ENCODE peak calls at places on chromosomes 16 and 17, in eight cellular contexts. One of them, this sample, is unnamed.

GRCh38 chr16:46702030-46702429 is 12.6 kb downstream of the ORC6 start:
- DNase-seq in ovary: no peak
- DNase-seq in endothelial cell of umbilical vein: no peak
- DNase-seq in AG10803: no peak
- DNase-seq in heart left ventricle: no peak
- DNase-seq in adrenal gland: no peak
- DNase-seq in WTC11: no peak
- DNase-seq in lung: no peak
- DNase-seq in this sample: no peak

GRCh38 chr17:49191917-49192741 is 18.2 kb downstream of the GNGT2 start:
- DNase-seq in heart left ventricle: peak
- DNase-seq in AG10803: peak
- DNase-seq in endothelial cell of umbilical vein: peak
- DNase-seq in WTC11: peak
- DNase-seq in adrenal gland: peak
- DNase-seq in ovary: peak
- DNase-seq in lung: peak
- DNase-seq in this sample: peak

GRCh38 chr16:57743458-57743857 is 7.9 kb downstream of the KATNB1 start:
- DNase-seq in heart left ventricle: no peak
- DNase-seq in ovary: no peak
- DNase-seq in adrenal gland: no peak
- DNase-seq in lung: no peak
- DNase-seq in endothelial cell of umbilical vein: no peak
- DNase-seq in AG10803: no peak
- DNase-seq in WTC11: no peak
- DNase-seq in this sample: no peak

GRCh38 chr17:17874478-17874877 is 37.7 kb upstream of the SREBF1 start:
- DNase-seq in lung: no peak
- DNase-seq in WTC11: no peak
- DNase-seq in endothelial cell of umbilical vein: no peak
- DNase-seq in ovary: no peak
- DNase-seq in adrenal gland: peak
- DNase-seq in AG10803: peak
- DNase-seq in heart left ventricle: no peak
- DNase-seq in this sample: peak

GRCh38 chr17:1710807-1711553 is 803 bp upstream of the TLCD2 start:
- DNase-seq in lung: no peak
- DNase-seq in endothelial cell of umbilical vein: peak
- DNase-seq in WTC11: peak
- DNase-seq in adrenal gland: no peak
- DNase-seq in ovary: no peak
- DNase-seq in heart left ventricle: no peak
- DNase-seq in AG10803: peak
- DNase-seq in this sample: no peak

GRCh38 chr17:71085238-71086033 is 916.1 kb downstream of the KCNJ2 start:
- DNase-seq in heart left ventricle: no peak
- DNase-seq in lung: peak
- DNase-seq in endothelial cell of umbilical vein: no peak
- DNase-seq in WTC11: peak
- DNase-seq in AG10803: peak
- DNase-seq in adrenal gland: no peak
- DNase-seq in ovary: no peak
- DNase-seq in this sample: no peak

GRCh38 chr17:39462644-39463375 is 1.5 kb downstream of the CDK12 start:
- DNase-seq in adrenal gland: no peak
- DNase-seq in WTC11: peak
- DNase-seq in AG10803: no peak
- DNase-seq in ovary: no peak
- DNase-seq in lung: no peak
- DNase-seq in endothelial cell of umbilical vein: peak
- DNase-seq in heart left ventricle: peak
- DNase-seq in this sample: no peak

GRCh38 chr16:65336169-65336568 is 214.3 kb upstream of the CDH11 start:
- DNase-seq in AG10803: peak
- DNase-seq in ovary: no peak
- DNase-seq in heart left ventricle: no peak
- DNase-seq in endothelial cell of umbilical vein: peak
- DNase-seq in adrenal gland: no peak
- DNase-seq in lung: no peak
- DNase-seq in WTC11: no peak
- DNase-seq in this sample: peak

GRCh38 chr17:44105941-44106340 is 17.5 kb downstream of the HDAC5 start:
- DNase-seq in lung: no peak
- DNase-seq in heart left ventricle: no peak
- DNase-seq in ovary: no peak
- DNase-seq in endothelial cell of umbilical vein: no peak
- DNase-seq in AG10803: no peak
- DNase-seq in WTC11: no peak
- DNase-seq in adrenal gland: no peak
- DNase-seq in this sample: no peak

GRCh38 chr16:48438414-48438813 is 53.2 kb upstream of the SIAH1 start:
- DNase-seq in adrenal gland: no peak
- DNase-seq in lung: no peak
- DNase-seq in heart left ventricle: no peak
- DNase-seq in endothelial cell of umbilical vein: no peak
- DNase-seq in ovary: no peak
- DNase-seq in AG10803: no peak
- DNase-seq in WTC11: no peak
- DNase-seq in this sample: no peak

GRCh38 chr16:27591837-27592236 is 41.9 kb downstream of the KATNIP start:
- DNase-seq in heart left ventricle: no peak
- DNase-seq in WTC11: no peak
- DNase-seq in endothelial cell of umbilical vein: no peak
- DNase-seq in ovary: no peak
- DNase-seq in AG10803: no peak
- DNase-seq in lung: no peak
- DNase-seq in adrenal gland: no peak
- DNase-seq in this sample: no peak

GRCh38 chr17:83055911-83056582 is 23.4 kb upstream of the METRNL start:
- DNase-seq in WTC11: no peak
- DNase-seq in adrenal gland: peak
- DNase-seq in AG10803: peak
- DNase-seq in heart left ventricle: peak
- DNase-seq in lung: no peak
- DNase-seq in endothelial cell of umbilical vein: peak
- DNase-seq in ovary: no peak
- DNase-seq in this sample: peak

GRCh38 chr17:329794-330420 is 22.7 kb downstream of the RPH3AL start:
- DNase-seq in WTC11: no peak
- DNase-seq in AG10803: no peak
- DNase-seq in heart left ventricle: no peak
- DNase-seq in adrenal gland: no peak
- DNase-seq in endothelial cell of umbilical vein: no peak
- DNase-seq in ovary: no peak
- DNase-seq in lung: no peak
- DNase-seq in this sample: no peak

GRCh38 chr17:16878084-16878483 is 93.8 kb downstream of the TNFRSF13B start:
- DNase-seq in lung: no peak
- DNase-seq in WTC11: no peak
- DNase-seq in ovary: no peak
- DNase-seq in adrenal gland: no peak
- DNase-seq in heart left ventricle: no peak
- DNase-seq in AG10803: no peak
- DNase-seq in endothelial cell of umbilical vein: no peak
- DNase-seq in this sample: no peak

GRCh38 chr17:67042104-67042899 is 2.1 kb upstream of the CACNG1 start:
- DNase-seq in adrenal gland: no peak
- DNase-seq in lung: no peak
- DNase-seq in heart left ventricle: no peak
- DNase-seq in WTC11: no peak
- DNase-seq in AG10803: no peak
- DNase-seq in ovary: no peak
- DNase-seq in endothelial cell of umbilical vein: no peak
- DNase-seq in this sample: no peak

GRCh38 chr17:8272421-8272820 is 16.0 kb upstream of the RANGRF start:
- DNase-seq in heart left ventricle: no peak
- DNase-seq in adrenal gland: no peak
- DNase-seq in ovary: no peak
- DNase-seq in AG10803: no peak
- DNase-seq in WTC11: no peak
- DNase-seq in endothelial cell of umbilical vein: no peak
- DNase-seq in lung: no peak
- DNase-seq in this sample: no peak

GRCh38 chr16:63365665-63366064 is 1329.4 kb upstream of the CDH8 start:
- DNase-seq in adrenal gland: no peak
- DNase-seq in WTC11: no peak
- DNase-seq in AG10803: no peak
- DNase-seq in lung: no peak
- DNase-seq in heart left ventricle: no peak
- DNase-seq in endothelial cell of umbilical vein: no peak
- DNase-seq in ovary: no peak
- DNase-seq in this sample: no peak

GRCh38 chr17:538096-538973 is 176.3 kb downstream of the VPS53 start:
- DNase-seq in heart left ventricle: no peak
- DNase-seq in WTC11: no peak
- DNase-seq in endothelial cell of umbilical vein: peak
- DNase-seq in adrenal gland: no peak
- DNase-seq in ovary: no peak
- DNase-seq in AG10803: peak
- DNase-seq in lung: no peak
- DNase-seq in this sample: peak

GRCh38 chr17:42548070-42548837 is 4.5 kb upstream of the HSD17B1 start:
- DNase-seq in heart left ventricle: no peak
- DNase-seq in lung: peak
- DNase-seq in ovary: peak
- DNase-seq in AG10803: no peak
- DNase-seq in adrenal gland: peak
- DNase-seq in endothelial cell of umbilical vein: peak
- DNase-seq in WTC11: peak
- DNase-seq in this sample: no peak
- TF ChIP-seq CTCF in heart left ventricle: no peak
- TF ChIP-seq CTCF in lung: peak
- TF ChIP-seq CTCF in ovary: peak
- TF ChIP-seq CTCF in AG10803: no peak
- TF ChIP-seq CTCF in adrenal gland: peak
- TF ChIP-seq CTCF in endothelial cell of umbilical vein: peak
- TF ChIP-seq CTCF in WTC11: no peak
- TF ChIP-seq CTCF in this sample: no peak

DNA sequence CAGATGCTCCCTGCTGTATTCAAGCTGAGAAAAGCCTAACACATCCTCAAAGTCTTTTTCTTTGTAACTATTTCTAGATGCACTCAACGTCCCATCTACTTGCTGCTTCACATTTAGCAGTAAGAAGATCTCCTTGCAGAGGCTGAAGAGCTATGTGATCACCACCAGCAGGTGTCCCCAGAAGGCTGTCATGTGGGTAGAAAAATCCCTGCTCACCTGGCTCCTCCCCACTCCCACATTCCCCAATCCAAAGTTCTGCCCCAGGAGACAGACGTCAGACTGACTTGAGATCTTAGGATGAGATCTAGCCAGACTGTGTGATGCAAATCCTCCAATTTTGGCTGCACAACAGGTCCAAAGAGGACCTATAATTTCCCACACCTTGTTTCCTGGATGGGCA is 1.1 kb downstream of the CCL13 start:
- DNase-seq in lung: no peak
- DNase-seq in heart left ventricle: no peak
- DNase-seq in adrenal gland: no peak
- DNase-seq in endothelial cell of umbilical vein: no peak
- DNase-seq in ovary: no peak
- DNase-seq in WTC11: no peak
- DNase-seq in AG10803: no peak
- DNase-seq in this sample: no peak
- TF ChIP-seq CTCF in lung: no peak
- TF ChIP-seq CTCF in heart left ventricle: no peak
- TF ChIP-seq CTCF in adrenal gland: no peak
- TF ChIP-seq CTCF in endothelial cell of umbilical vein: no peak
- TF ChIP-seq CTCF in ovary: no peak
- TF ChIP-seq CTCF in WTC11: no peak
- TF ChIP-seq CTCF in AG10803: no peak
- TF ChIP-seq CTCF in this sample: no peak

GRCh38 chr16:85628651-85629050 is 15.5 kb downstream of the GSE1 start:
- DNase-seq in adrenal gland: no peak
- DNase-seq in WTC11: no peak
- DNase-seq in lung: no peak
- DNase-seq in endothelial cell of umbilical vein: no peak
- DNase-seq in ovary: no peak
- DNase-seq in heart left ventricle: no peak
- DNase-seq in AG10803: no peak
- DNase-seq in this sample: no peak
- TF ChIP-seq CTCF in adrenal gland: no peak
- TF ChIP-seq CTCF in WTC11: no peak
- TF ChIP-seq CTCF in lung: no peak
- TF ChIP-seq CTCF in endothelial cell of umbilical vein: peak
- TF ChIP-seq CTCF in ovary: no peak
- TF ChIP-seq CTCF in heart left ventricle: no peak
- TF ChIP-seq CTCF in AG10803: no peak
- TF ChIP-seq CTCF in this sample: no peak

GRCh38 chr16:17306745-17307144 is 164.0 kb downstream of the XYLT1 start:
- DNase-seq in AG10803: no peak
- DNase-seq in adrenal gland: no peak
- DNase-seq in ovary: no peak
- DNase-seq in lung: no peak
- DNase-seq in endothelial cell of umbilical vein: no peak
- DNase-seq in heart left ventricle: no peak
- DNase-seq in WTC11: no peak
- DNase-seq in this sample: no peak

GRCh38 chr16:17305694-17306093 is 165.1 kb downstream of the XYLT1 start:
- DNase-seq in heart left ventricle: no peak
- DNase-seq in AG10803: no peak
- DNase-seq in endothelial cell of umbilical vein: no peak
- DNase-seq in WTC11: no peak
- DNase-seq in adrenal gland: no peak
- DNase-seq in lung: no peak
- DNase-seq in ovary: no peak
- DNase-seq in this sample: no peak

GRCh38 chr16:17303101-17303500 is 167.7 kb downstream of the XYLT1 start:
- DNase-seq in AG10803: no peak
- DNase-seq in WTC11: no peak
- DNase-seq in ovary: no peak
- DNase-seq in heart left ventricle: no peak
- DNase-seq in endothelial cell of umbilical vein: no peak
- DNase-seq in adrenal gland: no peak
- DNase-seq in lung: no peak
- DNase-seq in this sample: no peak

GRCh38 chr16:17304124-17304813 is 166.5 kb downstream of the XYLT1 start:
- DNase-seq in ovary: no peak
- DNase-seq in heart left ventricle: no peak
- DNase-seq in endothelial cell of umbilical vein: no peak
- DNase-seq in AG10803: peak
- DNase-seq in lung: peak
- DNase-seq in WTC11: no peak
- DNase-seq in adrenal gland: no peak
- DNase-seq in this sample: no peak

GRCh38 chr16:17304814-17305169 is 166.0 kb downstream of the XYLT1 start:
- DNase-seq in heart left ventricle: no peak
- DNase-seq in lung: no peak
- DNase-seq in WTC11: no peak
- DNase-seq in AG10803: peak
- DNase-seq in endothelial cell of umbilical vein: no peak
- DNase-seq in adrenal gland: peak
- DNase-seq in ovary: peak
- DNase-seq in this sample: no peak
- TF ChIP-seq CTCF in heart left ventricle: no peak
- TF ChIP-seq CTCF in lung: no peak
- TF ChIP-seq CTCF in WTC11: no peak
- TF ChIP-seq CTCF in AG10803: peak
- TF ChIP-seq CTCF in endothelial cell of umbilical vein: no peak
- TF ChIP-seq CTCF in adrenal gland: no peak
- TF ChIP-seq CTCF in ovary: no peak
- TF ChIP-seq CTCF in this sample: peak